ENCODE peak calls at places on chromosome 10, in five cellular contexts. Q is GM12878, M is A549, J is K562, X is HepG2. C is an unnamed sample.

GRCh38 chr10:124703778-124704427 is 40.3 kb downstream of the FAM53B start:
- DNase-seq in J (no peak), X (no peak), M (no peak), Q (no peak), C (peak)

GRCh38 chr10:124708246-124708779 is 35.9 kb downstream of the FAM53B start:
- DNase-seq in M (no peak), Q (no peak), X (peak), J (no peak), C (peak)

GRCh38 chr10:52771534-52772455 is 789 bp downstream of the MBL2 start:
- DNase-seq in J (no peak), Q (no peak), X (peak), M (no peak), C (no peak)

GRCh38 chr10:94066411-94066810 is 72.7 kb downstream of the PLCE1 start:
- DNase-seq in X (peak), J (peak), M (no peak), Q (no peak), C (peak)

GRCh38 chr10:17200035-17200884 is 1.2 kb downstream of the TRDMT1 start:
- DNase-seq in M (no peak), X (no peak), J (no peak), Q (no peak), C (peak)

GRCh38 chr10:36446873-36447272 is 678.5 kb upstream of the ANKRD30A start:
- DNase-seq in Q (no peak), J (no peak), X (no peak), M (no peak), C (peak)

GRCh38 chr10:126474031-126474430 is 85.8 kb upstream of the ADAM12 start:
- DNase-seq in J (no peak), X (no peak), Q (no peak), M (no peak), C (no peak)

GRCh38 chr10:75887981-75888380 is 456.6 kb downstream of the LRMDA start:
- DNase-seq in J (no peak), X (no peak), Q (no peak), M (no peak), C (no peak)

GRCh38 chr10:43683451-43684197 is 34.9 kb upstream of the ZNF32 start:
- DNase-seq in M (no peak), J (peak), X (peak), Q (no peak), C (no peak)

GRCh38 chr10:103917326-103918052 is 495 bp downstream of the STN1 start:
- DNase-seq in M (peak), J (peak), Q (no peak), X (peak), C (no peak)

GRCh38 chr10:84820596-84820995 is 492.2 kb downstream of the CCSER2 start:
- DNase-seq in X (no peak), J (no peak), M (no peak), Q (no peak), C (no peak)

GRCh38 chr10:91340613-91341362 is 69.4 kb upstream of the HECTD2 start:
- DNase-seq in X (no peak), Q (no peak), M (no peak), J (no peak), C (peak)

GRCh38 chr10:133231244-133231945 is 1.4 kb downstream of the UTF1 start:
- DNase-seq in X (no peak), M (no peak), Q (no peak), J (no peak), C (no peak)

GRCh38 chr10:65805993-65806392 is 1119.8 kb upstream of the LRRTM3 start:
- DNase-seq in M (no peak), Q (no peak), X (no peak), J (no peak), C (no peak)

GRCh38 chr10:92627845-92628480 is 35.0 kb downstream of the KIF11 start:
- DNase-seq in M (no peak), Q (no peak), X (no peak), J (no peak), C (peak)

GRCh38 chr10:65320256-65321026 is 1605.4 kb upstream of the LRRTM3 start:
- DNase-seq in Q (no peak), M (no peak), X (no peak), J (no peak), C (peak)

GRCh38 chr10:30784896-30785605 is 155.5 kb upstream of the LYZL2 start:
- DNase-seq in X (no peak), Q (no peak), J (no peak), M (no peak), C (peak)

GRCh38 chr10:3825244-3825643 is 40.2 kb upstream of the KLF6 start:
- DNase-seq in J (peak), M (peak), Q (no peak), X (peak), C (no peak)
- TF ChIP-seq MYC in J (no peak), M (no peak), Q (no peak), X (no peak), C (no peak)

GRCh38 chr10:96255569-96256335 is 15.6 kb downstream of the BLNK start:
- DNase-seq in J (no peak), X (no peak), M (no peak), Q (no peak), C (no peak)

GRCh38 chr10:96254976-96255375 is 16.4 kb downstream of the BLNK start:
- DNase-seq in M (no peak), Q (no peak), X (no peak), J (no peak), C (no peak)

GRCh38 chr10:96259150-96259549 is 12.2 kb downstream of the BLNK start:
- DNase-seq in M (no peak), X (no peak), Q (no peak), J (no peak), C (no peak)

GRCh38 chr10:96259884-96260511 is 11.4 kb downstream of the BLNK start:
- DNase-seq in X (no peak), J (no peak), M (no peak), Q (no peak), C (no peak)

GRCh38 chr10:96257944-96258343 is 13.4 kb downstream of the BLNK start:
- DNase-seq in M (no peak), Q (no peak), J (no peak), X (no peak), C (peak)
- H3K27ac ChIP-seq in M (no peak), Q (peak), J (no peak), X (no peak), C (no peak)

GRCh38 chr10:21600804-21601512 is 66.9 kb downstream of the MLLT10 start:
- DNase-seq in M (no peak), X (peak), Q (no peak), J (no peak), C (no peak)
- TF ChIP-seq MYC in M (no peak), X (no peak), Q (no peak), J (no peak), C (no peak)

GRCh38 chr10:122854648-122855047 is 9.0 kb upstream of the CUZD1 start:
- DNase-seq in Q (no peak), M (peak), J (no peak), X (no peak), C (peak)
- H3K27ac ChIP-seq in Q (no peak), M (peak), J (no peak), X (no peak), C (peak)

GRCh38 chr10:112390125-112390703 is 16.3 kb downstream of the ACSL5 start:
- DNase-seq in X (no peak), Q (no peak), J (no peak), M (no peak), C (no peak)

GRCh38 chr10:112388548-112388947 is 14.6 kb downstream of the ACSL5 start:
- DNase-seq in Q (no peak), X (no peak), M (no peak), J (no peak), C (no peak)

GRCh38 chr10:112385143-112385695 is 11.3 kb downstream of the ACSL5 start:
- DNase-seq in M (no peak), X (no peak), Q (no peak), J (no peak), C (no peak)

GRCh38 chr10:112393341-112393740 is 19.4 kb downstream of the ACSL5 start:
- DNase-seq in J (no peak), X (no peak), M (no peak), Q (no peak), C (no peak)

DNA sequence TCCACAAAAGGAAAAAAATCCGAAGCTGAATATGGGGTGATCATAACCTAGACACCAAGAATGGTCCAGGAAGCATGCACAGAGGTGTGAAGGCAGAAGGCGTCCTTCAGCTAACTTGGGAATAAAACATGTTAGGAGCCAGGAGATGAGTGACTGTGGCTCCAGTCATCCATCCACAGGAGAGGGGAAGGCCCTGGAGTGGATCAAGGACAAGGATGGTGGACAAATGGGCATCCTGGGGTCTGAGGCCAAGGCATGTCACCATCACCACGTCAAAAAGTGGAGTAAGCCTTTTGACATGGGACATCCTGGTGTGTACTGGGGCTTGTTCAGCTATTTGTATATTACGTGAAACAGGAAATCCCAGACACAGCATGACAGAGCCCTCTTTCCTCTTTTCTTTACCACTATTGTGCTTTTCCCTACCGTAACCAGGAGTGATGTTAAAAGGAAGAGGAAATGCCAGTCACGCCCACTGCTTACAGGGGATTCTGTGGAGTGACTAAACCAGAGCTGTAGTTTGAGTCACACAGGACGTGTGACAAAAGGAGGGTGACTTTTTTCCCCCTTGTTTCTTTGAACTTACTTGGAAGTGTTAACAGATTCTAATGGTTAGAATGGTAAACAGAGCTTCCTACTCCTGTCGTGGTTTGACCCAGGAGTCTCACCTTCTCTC is 15.4 kb downstream of the ACSL5 start:
- DNase-seq in M (peak), J (peak), Q (peak), X (peak), C (peak)
- TF ChIP-seq MYC in M (no peak), J (no peak), Q (no peak), X (no peak), C (no peak)

GRCh38 chr10:114027951-114028350 is 15.7 kb upstream of the ADRB1 start:
- DNase-seq in Q (no peak), X (no peak), M (no peak), J (no peak), C (no peak)

GRCh38 chr10:114025610-114026130 is 18.0 kb upstream of the ADRB1 start:
- DNase-seq in Q (no peak), J (no peak), M (no peak), X (no peak), C (no peak)

GRCh38 chr10:114024876-114025609 is 18.6 kb upstream of the ADRB1 start:
- DNase-seq in M (no peak), X (no peak), J (peak), Q (peak), C (no peak)

GRCh38 chr10:114027041-114027394 is 16.6 kb upstream of the ADRB1 start:
- DNase-seq in X (no peak), M (no peak), J (no peak), Q (no peak), C (no peak)

GRCh38 chr10:114026189-114027040 is 17.3 kb upstream of the ADRB1 start:
- DNase-seq in Q (peak), J (no peak), X (peak), M (peak), C (peak)
- H3K27ac ChIP-seq in Q (peak), J (no peak), X (no peak), M (peak), C (peak)

DNA sequence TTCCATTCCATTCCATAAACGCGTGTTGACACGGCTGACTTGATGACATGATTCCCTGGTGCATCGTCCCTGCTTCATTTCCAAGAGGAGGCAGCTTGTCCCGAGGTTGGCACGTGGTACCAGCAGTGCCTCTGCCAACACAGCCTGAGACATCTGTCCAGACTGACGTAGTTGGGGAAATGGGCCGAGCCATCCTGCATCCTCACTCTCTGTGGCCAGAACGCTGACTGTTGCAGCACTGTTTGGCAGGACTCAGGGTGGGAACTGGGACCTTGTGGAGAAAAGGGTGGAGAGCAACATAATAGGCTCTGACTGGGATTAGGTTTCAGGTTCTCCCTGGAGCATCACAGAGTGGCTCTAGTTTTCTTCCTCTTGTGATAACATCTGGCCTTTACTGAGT is 118.6 kb upstream of the BTBD16 start:
- DNase-seq in Q (no peak), J (no peak), M (no peak), X (no peak), C (no peak)
- TF ChIP-seq MYC in Q (no peak), J (no peak), M (no peak), X (no peak), C (no peak)

GRCh38 chr10:4241724-4242345 is 456.8 kb upstream of the KLF6 start:
- DNase-seq in J (no peak), M (no peak), Q (no peak), X (no peak), C (peak)
- H3K27ac ChIP-seq in J (no peak), M (no peak), Q (no peak), X (no peak), C (peak)

GRCh38 chr10:100939763-100940344 is 27.1 kb downstream of the SLF2 start:
- DNase-seq in M (no peak), Q (no peak), J (no peak), X (no peak), C (no peak)
- TF ChIP-seq MYC in M (no peak), Q (no peak), J (no peak), X (no peak), C (no peak)

GRCh38 chr10:3778708-3779108 is 6.3 kb downstream of the KLF6 start:
- DNase-seq in Q (no peak), M (no peak), X (no peak), J (no peak), C (peak)
- H3K27ac ChIP-seq in Q (no peak), M (peak), X (no peak), J (no peak), C (no peak)

C was measured in endothelial cell of umbilical vein.